ENCODE peak calls at places on chromosomes 7 and 10, in eight cellular contexts. M is anterior cingulate cortex, N is T-helper 2 cell, I is GM04503, R is left cardiac atrium, Q is kidney tubule cell, K is NCI-H1105, X is NCI-H446. G is an unnamed sample.

GRCh38 chr10:323651-324293 is 188.5 kb downstream of the ZMYND11 start:
- DNase-seq in M (peak; percentile 44), N (no peak), I (peak; percentile 95), R (peak; percentile 86), Q (peak; percentile 93), K (no peak), X (no peak), G (peak; percentile 38)

GRCh38 chr7:118352854-118353453 is 128.4 kb downstream of the ANKRD7 start:
- DNase-seq in M (no peak), N (no peak), I (no peak), R (no peak), Q (peak; percentile 38), K (no peak), X (peak; percentile 60), G (no peak)

GRCh38 chr10:30583778-30584415 is 45.7 kb downstream of the LYZL2 start:
- DNase-seq in M (peak; percentile 25), N (no peak), I (no peak), R (peak; percentile 69), Q (peak; percentile 94), K (no peak), X (no peak), G (peak; percentile 86)

GRCh38 chr10:31315453-31315852 is 3.6 kb upstream of the ZEB1 start:
- DNase-seq in M (no peak), N (no peak), I (peak; percentile 61), R (peak; percentile 22), Q (peak; percentile 83), K (no peak), X (no peak), G (peak; percentile 5)

GRCh38 chr10:100024741-100025140 is 15.0 kb upstream of the DNMBP start:
- DNase-seq in M (no peak), N (no peak), I (no peak), R (no peak), Q (peak; percentile 42), K (no peak), X (no peak), G (no peak)

GRCh38 chr10:85916999-85917573 is 449.5 kb downstream of the GRID1 start:
- DNase-seq in M (no peak), N (no peak), I (no peak), R (no peak), Q (peak; percentile 16), K (peak; percentile 86), X (peak; percentile 87), G (peak; percentile 19)

GRCh38 chr10:33064706-33065105 is 106.7 kb upstream of the ITGB1 start:
- DNase-seq in M (no peak), N (no peak), I (peak; percentile 11), R (no peak), Q (no peak), K (no peak), X (no peak), G (no peak)

GRCh38 chr7:33646166-33646565 is 259.2 kb upstream of the BMPER start:
- DNase-seq in M (no peak), N (no peak), I (no peak), R (no peak), Q (no peak), K (no peak), X (no peak), G (no peak)

GRCh38 chr7:133320887-133321286 is 68.0 kb downstream of the EXOC4 start:
- DNase-seq in M (no peak), N (no peak), I (no peak), R (no peak), Q (no peak), K (no peak), X (no peak), G (no peak)